ENCODE peak calls at places on chromosomes 1 and 21, in four cellular contexts. K is testis, T is IMR-90, U is body of pancreas. S is an unnamed sample.

GRCh38 chr21:43922949-43923348 is 57.9 kb downstream of the AGPAT3 start:
- DNase-seq in U (no peak), K (no peak), T (no peak), S (peak)

GRCh38 chr21:35509004-35509704 is 460.1 kb upstream of the RUNX1 start:
- DNase-seq in T (no peak), K (no peak), U (peak), S (peak)

GRCh38 chr1:51072040-51072439 is 30.0 kb upstream of the C1orf185 start:
- DNase-seq in T (no peak), K (no peak), U (no peak), S (no peak)

GRCh38 chr1:21572735-21573277 is 63.6 kb downstream of the ALPL start:
- DNase-seq in K (no peak), T (no peak), U (no peak), S (peak)

GRCh38 chr21:43574741-43575465 is 84.4 kb downstream of the HSF2BP start:
- DNase-seq in U (peak), T (no peak), K (peak), S (peak)

GRCh38 chr21:34946385-34947121 is 102.5 kb downstream of the RUNX1 start:
- DNase-seq in T (no peak), K (no peak), U (no peak), S (no peak)

GRCh38 chr1:17194981-17195528 is 9.9 kb upstream of the PADI1 start:
- DNase-seq in U (no peak), K (no peak), T (no peak), S (no peak)

GRCh38 chr1:91080650-91081049 is 58.8 kb upstream of the ZNF644 start:
- DNase-seq in U (no peak), T (no peak), K (no peak), S (no peak)

GRCh38 chr1:198465201-198466144 is 75.0 kb downstream of the ATP6V1G3 start:
- DNase-seq in U (no peak), K (no peak), T (peak), S (no peak)

GRCh38 chr1:108068141-108068540 is 103.2 kb upstream of the VAV3 start:
- DNase-seq in K (no peak), U (no peak), T (no peak), S (no peak)

GRCh38 chr1:15368888-15369287 is 40.8 kb upstream of the EFHD2 start:
- DNase-seq in K (no peak), T (no peak), U (no peak), S (no peak)

GRCh38 chr1:76833151-76833550 is 34.1 kb upstream of the ST6GALNAC5 start:
- DNase-seq in T (no peak), U (no peak), K (no peak), S (no peak)

GRCh38 chr1:243842978-243843490 is 7.0 kb downstream of the AKT3 start:
- DNase-seq in T (peak), K (no peak), U (no peak), S (no peak)

GRCh38 chr21:42176864-42177263 is 42.1 kb upstream of the ABCG1 start:
- DNase-seq in K (peak), T (no peak), U (no peak), S (no peak)

GRCh38 chr1:119285482-119285881 is 83.1 kb upstream of the HAO2 start:
- DNase-seq in K (no peak), U (no peak), T (peak), S (no peak)

GRCh38 chr21:44371596-44371995 is 18.2 kb downstream of the TRPM2 start:
- DNase-seq in U (no peak), K (no peak), T (no peak), S (no peak)

GRCh38 chr1:26110731-26111529 is 694 bp upstream of the PDIK1L start:
- DNase-seq in U (peak), T (peak), K (peak), S (peak)

GRCh38 chr1:220513834-220514233 is 14.1 kb upstream of the MARK1 start:
- DNase-seq in T (no peak), K (no peak), U (no peak), S (no peak)
- H3K27ac ChIP-seq in T (no peak), K (no peak), U (no peak), S (no peak)

DNA sequence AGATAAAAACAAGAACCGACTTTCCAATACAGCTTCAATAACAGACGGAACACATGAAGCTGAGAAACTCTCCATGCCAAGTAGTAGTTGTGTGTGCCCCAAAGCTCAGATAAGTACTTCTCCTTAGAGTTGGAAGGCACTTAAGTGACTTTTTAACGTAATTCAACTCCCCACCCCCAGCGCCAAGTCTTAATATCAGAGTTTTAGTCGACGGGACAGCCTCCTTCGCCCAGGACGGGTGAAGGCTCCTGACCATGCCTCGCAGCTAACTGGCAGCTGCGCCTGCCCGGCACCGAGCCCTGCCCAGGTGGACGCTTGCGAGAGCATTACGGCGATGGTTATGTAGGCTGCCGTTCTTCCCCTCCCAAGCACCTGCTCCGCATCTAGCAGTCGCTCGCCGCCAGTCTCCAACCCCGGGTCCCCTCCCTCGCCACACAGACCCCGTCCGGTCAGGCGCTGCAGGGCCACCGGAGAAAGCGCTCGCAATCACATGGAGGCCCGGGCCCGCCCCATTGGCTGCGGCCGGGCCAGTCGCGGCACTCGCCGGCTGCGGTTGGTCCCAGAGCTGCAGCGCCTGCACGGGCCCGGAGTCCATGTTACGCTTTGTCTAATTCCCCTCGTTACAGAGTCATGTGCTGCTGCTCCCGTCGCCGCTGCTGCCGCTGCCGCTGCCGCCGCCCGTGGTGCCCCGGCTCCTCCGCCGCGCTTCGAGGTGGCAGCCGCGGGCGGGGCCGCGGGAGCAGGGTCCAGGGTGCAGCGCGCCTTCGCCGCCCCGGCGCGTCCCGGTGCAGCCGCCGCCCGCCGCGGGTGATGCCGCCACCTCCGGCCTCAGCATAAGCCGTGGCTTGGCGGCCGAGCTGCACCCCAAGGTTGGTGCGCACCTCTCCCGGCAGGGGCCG is at the start of gene LRRC8D:
- DNase-seq in T (peak), K (peak), U (peak), S (peak)
- TF ChIP-seq POLR2A in T (no peak), K (no peak), U (peak), S (peak)

GRCh38 chr1:38962113-38962512 is 20.5 kb upstream of the RHBDL2 start:
- DNase-seq in K (no peak), T (peak), U (no peak), S (no peak)
- H3K27ac ChIP-seq in K (no peak), T (no peak), U (no peak), S (no peak)

GRCh38 chr1:37634554-37635308 is at the start of gene RSPO1:
- DNase-seq in T (no peak), U (no peak), K (no peak), S (peak)
- TF ChIP-seq POLR2A in T (no peak), U (no peak), K (no peak), S (no peak)

DNA sequence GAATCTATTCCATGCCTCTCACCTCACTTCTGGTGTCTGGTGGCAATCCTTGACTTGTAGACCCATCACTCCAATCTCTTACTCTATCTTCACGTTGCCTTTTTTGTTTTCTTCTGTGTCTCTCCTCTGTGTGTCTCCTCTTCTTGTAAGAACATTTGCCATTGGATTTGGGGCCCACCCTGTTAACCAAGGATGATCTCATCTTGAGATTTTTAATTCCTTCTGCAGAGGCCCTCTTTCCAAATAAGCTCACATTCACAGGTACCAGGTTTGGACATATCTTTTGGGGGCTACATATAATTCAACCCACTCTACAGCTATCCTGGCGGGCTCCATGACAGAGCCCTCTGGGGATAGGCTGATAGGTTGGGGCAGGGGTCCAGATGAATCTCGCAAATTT is 55.8 kb downstream of the UBE2T start:
- DNase-seq in T (no peak), K (no peak), U (no peak), S (no peak)
- H3K27ac ChIP-seq in T (no peak), K (no peak), U (no peak), S (peak)

DNA sequence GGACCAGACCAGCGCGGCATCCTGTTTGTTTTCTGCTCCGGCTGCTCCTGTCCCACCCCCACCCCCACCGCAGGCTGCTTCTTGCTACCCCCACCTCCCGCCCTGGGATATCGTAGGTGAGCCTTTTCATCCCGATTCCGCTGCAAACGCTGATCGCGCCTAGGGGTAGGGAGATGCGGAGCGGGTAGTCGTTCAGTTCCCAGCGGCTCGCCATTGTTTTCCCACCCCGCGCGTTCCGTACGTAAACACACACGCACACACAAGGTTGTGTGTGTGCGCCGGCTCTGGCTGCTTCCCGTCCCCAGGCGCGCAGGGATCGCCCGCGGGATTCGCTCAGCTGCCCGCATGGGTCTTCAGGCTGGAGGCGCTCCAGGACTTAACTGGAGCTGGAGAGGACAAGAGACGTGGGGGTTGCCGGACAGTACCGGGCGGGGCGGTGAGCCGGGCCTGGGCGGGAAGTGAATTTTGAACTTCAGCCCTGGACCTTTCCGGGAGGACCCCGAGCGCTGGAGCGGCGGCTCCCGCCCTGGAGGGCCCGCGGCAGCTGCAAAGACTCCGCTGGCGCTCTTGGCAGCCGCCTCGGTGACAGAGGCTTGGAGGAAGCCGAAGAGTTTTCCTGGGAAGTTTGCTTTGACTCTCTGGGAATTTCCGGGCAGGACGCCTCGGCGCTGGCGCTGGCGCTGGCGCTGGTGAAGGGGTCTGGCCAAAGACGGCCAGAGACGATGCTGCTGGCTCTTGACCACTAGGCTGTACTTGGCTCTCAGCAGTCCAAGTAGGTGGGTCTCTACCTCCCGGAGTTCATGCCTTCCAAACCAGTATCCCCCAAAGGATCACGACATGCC is 1.6 kb downstream of the SOX13 start:
- DNase-seq in U (peak), T (peak), K (peak), S (peak)
- TF ChIP-seq POLR2A in U (no peak), T (no peak), K (no peak), S (no peak)

GRCh38 chr1:230943048-230943593 is 35.5 kb downstream of the TTC13 start:
- DNase-seq in K (no peak), T (no peak), U (no peak), S (no peak)
- H3K27ac ChIP-seq in K (no peak), T (no peak), U (no peak), S (no peak)